ENCODE peak calls at places on chromosomes 5 and 9, in eight cellular contexts. R is SJSA1, V is spleen, U is GM12865, B is Peyer's patch, T is neural progenitor cell, A is fibroblast of lung, O is cardiac fibroblast. P is an unnamed sample.

GRCh38 chr5:135714126-135714894 is 120.2 kb upstream of the SLC25A48 start:
- DNase-seq in V (no peak), T (no peak), R (peak), U (no peak), B (no peak), O (peak), A (peak), P (no peak)

GRCh38 chr9:87354176-87354575 is 143.5 kb upstream of the DAPK1 start:
- DNase-seq in R (no peak), U (no peak), V (no peak), B (no peak), T (no peak), A (no peak), O (no peak), P (no peak)

GRCh38 chr5:93378073-93378472 is 202.9 kb downstream of the NR2F1-AS1 start:
- DNase-seq in T (no peak), U (no peak), B (no peak), R (no peak), O (peak), A (peak), V (no peak), P (peak)

GRCh38 chr5:56693220-56693579 is 122.1 kb upstream of the MAP3K1 start:
- DNase-seq in O (no peak), R (no peak), T (no peak), A (no peak), B (no peak), U (no peak), V (no peak), P (no peak)

GRCh38 chr5:31554552-31554951 is 22.5 kb downstream of the C5orf22 start:
- DNase-seq in V (no peak), O (no peak), R (no peak), A (peak), U (no peak), T (no peak), B (no peak), P (no peak)

GRCh38 chr5:97915101-97915500 is 732.1 kb upstream of the RIOK2 start:
- DNase-seq in O (no peak), A (no peak), T (no peak), R (no peak), B (no peak), U (no peak), V (no peak), P (no peak)

GRCh38 chr5:36944607-36945225 is 68.1 kb downstream of the NIPBL start:
- DNase-seq in R (peak), V (no peak), O (peak), U (peak), B (no peak), T (peak), A (peak), P (no peak)

GRCh38 chr9:82555408-82555807 is 507.5 kb downstream of the RASEF start:
- DNase-seq in B (no peak), O (no peak), R (no peak), A (peak), U (no peak), V (no peak), T (no peak), P (no peak)

GRCh38 chr5:80516826-80517225 is 28.9 kb downstream of the FAM151B start:
- DNase-seq in R (no peak), U (peak), O (peak), B (peak), V (no peak), T (no peak), A (peak), P (peak)

GRCh38 chr5:179437341-179438001 is 92.2 kb upstream of the ADAMTS2 start:
- DNase-seq in O (no peak), T (peak), V (peak), R (no peak), B (no peak), U (no peak), A (no peak), P (no peak)

GRCh38 chr9:130368631-130369103 is 76.1 kb upstream of the ASS1 start:
- DNase-seq in A (peak), V (no peak), T (no peak), B (no peak), O (no peak), U (peak), R (no peak), P (no peak)

GRCh38 chr5:893137-893506 is 438 bp downstream of the TRIP13 start:
- DNase-seq in O (no peak), R (no peak), V (no peak), A (no peak), B (no peak), U (no peak), T (peak), P (no peak)

GRCh38 chr5:171595801-171596231 is 176.4 kb downstream of the FGF18 start:
- DNase-seq in A (peak), R (peak), O (peak), B (no peak), V (no peak), T (no peak), U (peak), P (peak)

GRCh38 chr5:160906077-160906476 is 54.1 kb upstream of the ATP10B start:
- DNase-seq in U (no peak), R (no peak), A (no peak), B (no peak), T (no peak), O (no peak), V (no peak), P (no peak)

GRCh38 chr5:10623305-10623910 is 59.5 kb downstream of the ANKRD33B start:
- DNase-seq in B (no peak), A (no peak), O (no peak), R (no peak), U (no peak), V (no peak), T (peak), P (no peak)

GRCh38 chr5:115386657-115387056 is 90.2 kb upstream of the CCDC112 start:
- DNase-seq in U (no peak), B (no peak), T (no peak), V (no peak), O (no peak), A (no peak), R (no peak), P (no peak)

GRCh38 chr9:72362680-72363139 is 2.3 kb downstream of the ZFAND5 start:
- DNase-seq in A (peak), U (peak), T (peak), R (peak), V (peak), B (peak), O (peak), P (no peak)

GRCh38 chr5:88727705-88728313 is 155.2 kb downstream of the MEF2C start:
- DNase-seq in U (peak), V (no peak), B (no peak), T (peak), R (no peak), A (peak), O (peak), P (no peak)

GRCh38 chr5:69167488-69167845 is 517 bp downstream of the CCNB1 start:
- DNase-seq in U (peak), A (no peak), B (no peak), R (no peak), V (no peak), O (peak), T (peak), P (no peak)

GRCh38 chr9:76112151-76112550 is 221.7 kb downstream of the PCSK5 start:
- DNase-seq in A (no peak), R (no peak), O (no peak), U (no peak), V (no peak), B (no peak), T (no peak), P (no peak)

DNA sequence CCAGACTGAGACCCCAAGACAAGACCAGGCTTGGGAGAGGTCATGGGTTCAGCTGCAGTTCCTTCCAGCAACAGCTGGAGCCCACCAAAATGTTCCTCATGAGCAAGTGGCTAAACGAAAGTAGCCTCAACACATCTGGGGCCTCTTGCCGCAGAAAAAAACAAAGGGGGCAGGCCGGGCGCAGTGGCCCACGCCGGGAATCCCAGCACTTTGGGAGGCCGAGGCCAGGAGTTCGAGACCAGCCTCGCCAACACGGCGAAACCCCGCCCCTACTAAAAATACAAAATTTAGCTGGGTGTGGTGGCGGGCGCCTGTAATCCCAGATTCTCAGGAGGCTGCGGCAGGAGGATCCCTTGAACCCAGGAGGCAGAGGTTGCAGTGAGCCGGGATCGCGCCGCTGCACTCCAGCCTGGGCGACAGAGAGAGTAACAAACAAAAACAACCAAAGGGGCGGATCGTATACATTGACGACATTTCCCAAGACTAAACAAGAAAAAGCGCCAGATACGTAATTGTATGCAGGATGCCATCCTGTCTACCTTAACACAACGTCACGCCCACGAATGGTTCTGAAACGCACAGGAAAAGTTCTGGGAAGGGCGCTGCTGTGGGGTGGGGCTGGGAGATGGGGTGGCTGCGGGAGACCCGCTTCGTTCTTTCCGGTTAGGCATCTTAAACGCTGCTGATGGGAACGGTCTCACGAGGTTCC is 1.7 kb downstream of the INPP5E start:
- DNase-seq in O (peak), R (no peak), B (no peak), T (no peak), U (no peak), V (no peak), A (no peak), P (no peak)
- H3K4me3 ChIP-seq in O (peak), R (peak), B (peak), T (peak), U (peak), V (peak), A (peak), P (peak)

GRCh38 chr5:142944140-142944539 is 174.0 kb downstream of the ARHGAP26 start:
- DNase-seq in B (no peak), V (no peak), O (peak), T (no peak), U (no peak), R (no peak), A (peak), P (no peak)

GRCh38 chr5:142945845-142946244 is 175.7 kb downstream of the ARHGAP26 start:
- DNase-seq in B (no peak), O (no peak), R (no peak), A (no peak), V (no peak), T (no peak), U (no peak), P (no peak)

GRCh38 chr5:142941217-142941616 is 171.0 kb downstream of the ARHGAP26 start:
- DNase-seq in A (no peak), V (no peak), U (no peak), O (no peak), R (no peak), B (no peak), T (no peak), P (no peak)

GRCh38 chr5:142945321-142945720 is 175.1 kb downstream of the ARHGAP26 start:
- DNase-seq in R (no peak), B (no peak), U (no peak), T (no peak), O (no peak), A (no peak), V (no peak), P (no peak)

GRCh38 chr5:142942901-142943300 is 172.7 kb downstream of the ARHGAP26 start:
- DNase-seq in U (no peak), O (no peak), V (no peak), B (no peak), A (no peak), R (no peak), T (no peak), P (no peak)
- H3K4me3 ChIP-seq in U (no peak), O (no peak), V (no peak), B (no peak), A (no peak), R (no peak), T (no peak), P (no peak)

GRCh38 chr5:143248822-143249579 is 154.5 kb downstream of the NR3C1 start:
- DNase-seq in R (peak), A (peak), T (no peak), O (peak), B (peak), V (no peak), U (no peak), P (no peak)
- H3K4me3 ChIP-seq in R (no peak), A (no peak), T (no peak), O (no peak), B (no peak), V (no peak), U (no peak), P (no peak)

GRCh38 chr9:137128158-137129088 is 10.5 kb upstream of the GRIN1 start:
- DNase-seq in B (no peak), U (no peak), T (no peak), V (no peak), R (no peak), O (no peak), A (no peak), P (no peak)
- H3K4me3 ChIP-seq in B (peak), U (peak), T (peak), V (peak), R (peak), O (peak), A (peak), P (peak)

P was measured in skeletal muscle cell.